ENCODE peak calls at places on chromosomes 5 and 9, in nine cellular contexts. J is sigmoid colon, K is HepG2, P is HCT116, M is transverse colon, F is breast epithelium, Q is GM23338, E is prostate gland, V is endothelial cell of umbilical vein. L is an unnamed sample.

GRCh38 chr5:16390825-16391224 is 74.8 kb downstream of the ZNF622 start:
- DNase-seq in J (no peak), K (no peak), P (no peak), M (no peak), F (no peak), Q (no peak), E (no peak), V (no peak), L (no peak)

GRCh38 chr9:121604654-121605053 is 46.8 kb upstream of the DAB2IP start:
- DNase-seq in J (no peak), K (no peak), P (no peak), M (no peak), F (no peak), Q (no peak), E (no peak), V (no peak), L (no peak)

GRCh38 chr5:85990998-85991397 is 626.7 kb upstream of the COX7C start:
- DNase-seq in J (no peak), K (no peak), P (no peak), M (no peak), F (no peak), Q (peak), E (no peak), V (no peak), L (no peak)

GRCh38 chr9:130938652-130939404 is at the start of gene FIBCD1:
- DNase-seq in J (no peak), K (no peak), P (peak), M (peak), F (no peak), Q (peak), E (no peak), V (peak), L (no peak)

GRCh38 chr9:35338561-35339274 is 151.2 kb upstream of the RUSC2 start:
- DNase-seq in J (no peak), K (no peak), P (no peak), M (no peak), F (no peak), Q (no peak), E (peak), V (no peak), L (no peak)

GRCh38 chr5:496028-496427 is 28.2 kb downstream of the SLC9A3 start:
- DNase-seq in J (no peak), K (no peak), P (no peak), M (no peak), F (no peak), Q (peak), E (no peak), V (no peak), L (no peak)

GRCh38 chr9:134489621-134490380 is 151.8 kb upstream of the COL5A1 start:
- DNase-seq in J (peak), K (no peak), P (no peak), M (no peak), F (no peak), Q (no peak), E (no peak), V (no peak), L (peak)

GRCh38 chr9:69981686-69982450 is 61.8 kb upstream of the MAMDC2 start:
- DNase-seq in J (no peak), K (no peak), P (no peak), M (no peak), F (no peak), Q (no peak), E (no peak), V (peak), L (no peak)

GRCh38 chr5:125470503-125470902 is 724.1 kb upstream of the ZNF608 start:
- DNase-seq in J (no peak), K (no peak), P (no peak), M (no peak), F (no peak), Q (no peak), E (no peak), V (no peak), L (no peak)

GRCh38 chr9:103397868-103398600 is 402.9 kb downstream of the CYLC2 start:
- DNase-seq in J (no peak), K (peak), P (peak), M (peak), F (no peak), Q (peak), E (peak), V (no peak), L (no peak)

GRCh38 chr9:127854169-127854833 is at the start of gene ENG:
- DNase-seq in J (peak), K (no peak), P (no peak), M (peak), F (peak), Q (peak), E (peak), V (peak), L (peak)

GRCh38 chr9:87793292-87793691 is 67.4 kb downstream of the CTSL start:
- DNase-seq in J (no peak), K (peak), P (no peak), M (no peak), F (no peak), Q (no peak), E (no peak), V (no peak), L (no peak)

GRCh38 chr5:17189381-17190036 is 27.9 kb upstream of the BASP1 start:
- DNase-seq in J (peak), K (peak), P (peak), M (peak), F (peak), Q (peak), E (peak), V (peak), L (peak)

GRCh38 chr9:107389617-107390071 is 99.9 kb downstream of the KLF4 start:
- DNase-seq in J (peak), K (peak), P (no peak), M (peak), F (peak), Q (no peak), E (peak), V (no peak), L (no peak)

GRCh38 chr5:81750308-81751008 is 439 bp downstream of the SSBP2 start:
- DNase-seq in J (no peak), K (no peak), P (no peak), M (peak), F (peak), Q (peak), E (no peak), V (no peak), L (no peak)

GRCh38 chr5:39622281-39622680 is 197.5 kb upstream of the DAB2 start:
- DNase-seq in J (no peak), K (no peak), P (no peak), M (no peak), F (no peak), Q (no peak), E (no peak), V (no peak), L (no peak)

GRCh38 chr9:35520404-35520790 is 30.5 kb downstream of the RUSC2 start:
- DNase-seq in J (no peak), K (no peak), P (no peak), M (no peak), F (no peak), Q (no peak), E (no peak), V (no peak), L (no peak)

GRCh38 chr9:18396102-18396728 is 77.7 kb upstream of the ADAMTSL1 start:
- DNase-seq in J (no peak), K (peak), P (no peak), M (no peak), F (no peak), Q (peak), E (no peak), V (peak), L (no peak)

GRCh38 chr5:89457411-89458329 is 574.7 kb upstream of the MEF2C start:
- DNase-seq in J (peak), K (no peak), P (peak), M (no peak), F (no peak), Q (no peak), E (peak), V (peak), L (no peak)

GRCh38 chr5:35047785-35048404 is at the start of gene AGXT2:
- DNase-seq in J (no peak), K (no peak), P (no peak), M (no peak), F (no peak), Q (no peak), E (no peak), V (no peak), L (no peak)

GRCh38 chr9:70170151-70170795 is 88.5 kb upstream of the SMC5 start:
- DNase-seq in J (no peak), K (no peak), P (no peak), M (no peak), F (no peak), Q (no peak), E (no peak), V (no peak), L (no peak)

GRCh38 chr9:71509054-71509453 is 259.3 kb downstream of the CEMIP2 start:
- DNase-seq in J (no peak), K (no peak), P (no peak), M (no peak), F (no peak), Q (peak), E (no peak), V (no peak), L (no peak)

GRCh38 chr5:147415663-147416062 is 94.2 kb downstream of the DPYSL3 start:
- DNase-seq in J (no peak), K (no peak), P (no peak), M (no peak), F (no peak), Q (no peak), E (no peak), V (no peak), L (no peak)

GRCh38 chr5:132429451-132430440 is 60.2 kb downstream of the SLC22A5 start:
- DNase-seq in J (no peak), K (peak), P (no peak), M (no peak), F (no peak), Q (no peak), E (no peak), V (no peak), L (no peak)

GRCh38 chr9:135874859-135875258 is 32.5 kb downstream of the CAMSAP1 start:
- DNase-seq in J (no peak), K (no peak), P (no peak), M (no peak), F (no peak), Q (no peak), E (no peak), V (no peak), L (no peak)

GRCh38 chr5:145068696-145069095 is 766.4 kb downstream of the PRELID2 start:
- DNase-seq in J (no peak), K (no peak), P (no peak), M (no peak), F (no peak), Q (no peak), E (no peak), V (no peak), L (no peak)

GRCh38 chr9:129069128-129069824 is 11.6 kb upstream of the DOLPP1 start:
- DNase-seq in J (peak), K (no peak), P (no peak), M (peak), F (no peak), Q (no peak), E (no peak), V (no peak), L (peak)

GRCh38 chr5:23026252-23027170 is 173.4 kb upstream of the CDH12 start:
- DNase-seq in J (no peak), K (no peak), P (no peak), M (no peak), F (no peak), Q (no peak), E (no peak), V (no peak), L (no peak)

GRCh38 chr5:134649163-134649916 is 755 bp downstream of the SEC24A start:
- DNase-seq in J (peak), K (no peak), P (no peak), M (no peak), F (no peak), Q (no peak), E (no peak), V (peak), L (peak)

GRCh38 chr5:157520911-157521703 is 54.5 kb downstream of the ADAM19 start:
- DNase-seq in J (no peak), K (peak), P (no peak), M (peak), F (no peak), Q (peak), E (no peak), V (no peak), L (no peak)

GRCh38 chr9:127451681-127452480 is 571 bp downstream of the LRSAM1 start:
- DNase-seq in J (peak), K (no peak), P (no peak), M (peak), F (peak), Q (peak), E (peak), V (peak), L (peak)

DNA sequence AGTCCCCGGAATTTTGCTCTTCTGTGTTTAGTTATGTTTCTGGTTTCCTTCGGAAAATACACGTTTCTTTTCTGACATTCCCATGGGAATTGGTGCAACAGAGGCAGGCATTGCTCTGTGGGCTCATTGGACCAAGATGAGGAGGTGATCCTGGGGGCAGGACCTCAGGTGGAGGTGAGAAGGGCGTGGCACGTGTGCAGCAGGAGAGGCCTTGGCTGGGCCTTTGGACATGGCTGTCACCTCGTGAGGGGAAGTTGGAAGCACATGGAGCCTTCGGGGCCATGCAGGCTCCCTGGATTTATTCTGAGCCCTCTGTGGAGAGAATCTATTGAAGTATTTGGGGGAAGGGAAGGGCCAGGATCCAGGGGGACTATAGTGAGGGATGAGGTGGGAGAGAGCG is 44.5 kb downstream of the WNK2 start:
- DNase-seq in J (no peak), K (no peak), P (no peak), M (no peak), F (no peak), Q (no peak), E (no peak), V (no peak), L (no peak)
- H3K27ac ChIP-seq in J (no peak), K (no peak), P (no peak), M (peak), F (no peak), Q (no peak), E (no peak), V (no peak), L (no peak)

DNA sequence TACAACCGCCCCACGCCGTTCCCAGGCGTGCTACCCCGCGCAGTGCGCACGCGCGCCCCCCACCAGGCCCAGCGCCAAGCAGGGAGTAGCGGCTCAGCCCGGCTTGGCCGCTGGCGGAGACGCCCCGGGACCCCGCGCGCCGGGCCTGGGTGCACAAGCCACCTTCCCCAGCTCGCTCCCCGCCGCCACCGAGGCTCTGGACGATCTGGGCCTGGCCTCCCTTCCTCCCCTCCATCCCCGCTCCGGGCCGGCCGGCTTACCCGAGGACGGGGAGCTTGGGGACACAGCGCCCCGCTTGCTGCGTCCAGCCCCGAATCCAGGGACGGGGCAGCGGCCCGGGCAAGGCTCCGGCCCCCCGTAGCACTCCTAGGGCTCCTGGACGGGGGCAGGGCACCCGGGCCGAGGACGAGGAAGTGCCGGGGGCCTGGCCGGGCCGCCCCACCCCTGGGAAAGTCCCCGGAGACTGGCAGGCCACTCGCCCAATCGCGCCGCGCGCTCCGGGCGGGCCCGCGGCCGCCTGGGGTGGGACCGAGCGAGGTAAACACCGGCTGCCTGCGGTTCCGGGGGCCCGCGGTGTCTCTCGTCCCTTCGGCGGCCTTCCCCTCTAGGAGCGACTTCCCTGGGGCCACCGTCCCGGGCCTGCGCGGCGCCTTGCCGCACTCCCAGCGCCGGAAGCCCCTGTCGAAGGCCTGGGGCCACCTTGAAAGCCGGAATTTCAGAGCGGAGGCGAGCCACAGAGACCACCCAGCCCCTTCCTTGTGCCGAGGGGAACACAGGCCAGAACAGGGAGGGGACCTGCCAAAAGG is at the start of gene TNIP1:
- DNase-seq in J (peak), K (peak), P (peak), M (peak), F (peak), Q (peak), E (peak), V (peak), L (peak)
- TF ChIP-seq POLR2AphosphoS5 in J (peak), K (peak), P (peak), M (peak), F (peak), Q (peak), E (peak), V (peak), L (peak)

GRCh38 chr5:172113036-172113435 is 75.0 kb downstream of the STK10 start:
- DNase-seq in J (no peak), K (no peak), P (no peak), M (peak), F (no peak), Q (no peak), E (no peak), V (no peak), L (peak)
- H3K4me3 ChIP-seq in J (no peak), K (no peak), P (no peak), M (no peak), F (no peak), Q (no peak), E (no peak), V (no peak), L (no peak)

DNA sequence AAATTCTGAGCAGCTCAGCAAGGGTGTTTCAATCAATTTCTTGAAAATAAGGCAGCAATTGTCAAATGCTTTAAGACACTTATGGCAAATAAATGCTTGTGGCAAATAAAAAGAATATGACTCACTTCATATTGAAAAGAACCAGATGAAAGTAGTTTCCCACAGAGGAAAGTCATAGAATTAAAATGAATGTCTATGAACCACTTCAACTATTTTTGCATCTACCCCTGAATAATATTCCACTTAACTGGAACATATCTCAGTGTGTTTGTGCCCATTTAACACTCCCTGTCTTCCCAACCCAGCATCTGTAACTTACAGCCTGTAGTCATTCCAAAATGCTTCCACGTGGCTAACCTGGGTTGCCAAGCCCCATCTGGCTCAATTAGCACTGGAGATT is 84.7 kb downstream of the FEM1C start:
- DNase-seq in J (no peak), K (no peak), P (peak), M (no peak), F (no peak), Q (no peak), E (no peak), V (no peak), L (no peak)
- H3K27ac ChIP-seq in J (no peak), K (no peak), P (peak), M (no peak), F (no peak), Q (no peak), E (no peak), V (peak), L (no peak)

DNA sequence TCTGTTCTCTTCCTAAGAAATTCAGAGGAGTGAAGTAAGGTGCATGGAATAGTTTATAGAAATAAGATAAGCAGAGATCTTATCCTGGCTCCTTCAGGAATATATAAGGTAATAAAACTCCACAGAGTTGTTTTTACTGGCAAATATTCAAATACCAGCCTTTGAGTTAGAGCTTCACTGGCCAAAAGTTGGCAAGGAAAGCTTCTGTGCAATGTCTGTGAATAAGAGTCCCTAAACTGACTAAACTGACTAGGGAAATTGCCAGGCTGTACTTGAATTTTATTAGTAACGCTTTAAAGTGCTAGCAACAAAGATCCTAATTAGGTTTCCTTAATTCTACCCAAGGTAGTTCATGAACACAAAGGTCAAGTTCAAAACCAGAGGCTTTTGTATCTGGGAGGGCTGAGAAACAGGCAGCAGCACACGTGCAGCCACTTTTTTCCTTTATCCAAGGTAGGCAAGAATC is 131.1 kb upstream of the MPDZ start:
- DNase-seq in J (no peak), K (no peak), P (no peak), M (no peak), F (no peak), Q (no peak), E (peak), V (peak), L (no peak)
- TF ChIP-seq POLR2AphosphoS5 in J (peak), K (no peak), P (no peak), M (no peak), F (no peak), Q (no peak), E (peak), V (no peak), L (no peak)